ENCODE peak calls at places on chromosomes 16 and 17, in six cellular contexts. V, L, R, Z, U and C are unnamed samples.

GRCh38 chr17:69577098-69577497 is 162.6 kb downstream of the MAP2K6 start:
- DNase-seq in V (no peak), L (no peak), R (no peak), Z (no peak), U (no peak), C (no peak)

GRCh38 chr17:66611397-66611796 is 223.5 kb upstream of the CACNG5 start:
- DNase-seq in V (no peak), L (no peak), R (no peak), Z (no peak), U (no peak), C (no peak)

GRCh38 chr16:15055141-15056053 is 477 bp downstream of the NTAN1 start:
- DNase-seq in V (peak), L (peak), R (peak), Z (peak), U (no peak), C (no peak)

GRCh38 chr17:38617967-38618760 is 12.4 kb upstream of the SRCIN1 start:
- DNase-seq in V (peak), L (no peak), R (no peak), Z (no peak), U (no peak), C (no peak)

GRCh38 chr17:12290207-12290606 is 269.5 kb downstream of the MAP2K4 start:
- DNase-seq in V (no peak), L (no peak), R (no peak), Z (no peak), U (no peak), C (no peak)

GRCh38 chr17:51507444-51507843 is 247.1 kb downstream of the UTP18 start:
- DNase-seq in V (no peak), L (no peak), R (no peak), Z (no peak), U (no peak), C (no peak)

GRCh38 chr17:78241277-78242023 is 10.0 kb downstream of the TMEM235 start:
- DNase-seq in V (no peak), L (peak), R (no peak), Z (peak), U (no peak), C (no peak)

GRCh38 chr17:40445769-40446468 is 2.7 kb downstream of the IGFBP4 start:
- DNase-seq in V (no peak), L (peak), R (no peak), Z (no peak), U (no peak), C (no peak)

GRCh38 chr17:65925606-65926307 is 266.2 kb downstream of the CEP112 start:
- DNase-seq in V (no peak), L (no peak), R (no peak), Z (no peak), U (no peak), C (no peak)

GRCh38 chr16:69432069-69432468 is 7.7 kb downstream of the CYB5B start:
- DNase-seq in V (no peak), L (no peak), R (no peak), Z (no peak), U (no peak), C (no peak)

GRCh38 chr17:74234482-74234881 is 21.1 kb downstream of the TTYH2 start:
- DNase-seq in V (no peak), L (no peak), R (no peak), Z (no peak), U (no peak), C (no peak)

GRCh38 chr17:73391331-73392265 is 79.8 kb upstream of the CDC42EP4 start:
- DNase-seq in V (no peak), L (no peak), R (no peak), Z (no peak), U (no peak), C (no peak)

GRCh38 chr16:72317378-72317777 is 145.4 kb upstream of the PMFBP1 start:
- DNase-seq in V (no peak), L (no peak), R (no peak), Z (no peak), U (no peak), C (no peak)

GRCh38 chr16:73713817-73714495 is 582.7 kb upstream of the PSMD7 start:
- DNase-seq in V (peak), L (peak), R (peak), Z (no peak), U (no peak), C (peak)

GRCh38 chr17:63838586-63839184 is 3.8 kb downstream of the SMARCD2 start:
- DNase-seq in V (peak), L (no peak), R (no peak), Z (no peak), U (no peak), C (peak)

GRCh38 chr17:68080411-68081150 is 45.0 kb downstream of the KPNA2 start:
- DNase-seq in V (no peak), L (no peak), R (no peak), Z (no peak), U (no peak), C (no peak)

GRCh38 chr17:42850964-42851363 is at the start of gene AOC3:
- DNase-seq in V (no peak), L (no peak), R (no peak), Z (no peak), U (no peak), C (no peak)

GRCh38 chr17:72175787-72176515 is 55.1 kb downstream of the SOX9 start:
- DNase-seq in V (no peak), L (no peak), R (no peak), Z (no peak), U (no peak), C (no peak)

GRCh38 chr17:16349461-16349860 is 3.8 kb downstream of the CENPV start:
- DNase-seq in V (no peak), L (no peak), R (no peak), Z (peak), U (no peak), C (no peak)

GRCh38 chr16:69626256-69626655 is 60.5 kb downstream of the NFAT5 start:
- DNase-seq in V (no peak), L (no peak), R (no peak), Z (no peak), U (no peak), C (no peak)

GRCh38 chr16:14303654-14304394 is 232.7 kb downstream of the MRTFB start:
- DNase-seq in V (peak), L (no peak), R (peak), Z (no peak), U (no peak), C (no peak)

GRCh38 chr17:59607817-59608403 is 11.8 kb upstream of the CLTC start:
- DNase-seq in V (peak), L (peak), R (peak), Z (peak), U (no peak), C (peak)

GRCh38 chr17:7250655-7251329 is 742 bp downstream of the CTDNEP1 start:
- DNase-seq in V (no peak), L (no peak), R (peak), Z (no peak), U (no peak), C (peak)

GRCh38 chr16:84042879-84043485 is 387 bp upstream of the SLC38A8 start:
- DNase-seq in V (peak), L (no peak), R (peak), Z (no peak), U (no peak), C (no peak)

GRCh38 chr17:48502312-48502711 is 28.5 kb downstream of the HOXB1 start:
- DNase-seq in V (no peak), L (no peak), R (no peak), Z (no peak), U (no peak), C (no peak)

GRCh38 chr17:57943645-57944044 is 11.6 kb downstream of the CUEDC1 start:
- DNase-seq in V (no peak), L (no peak), R (no peak), Z (no peak), U (no peak), C (no peak)

GRCh38 chr17:27671591-27671910 is 40.6 kb downstream of the LGALS9 start:
- DNase-seq in V (no peak), L (no peak), R (no peak), Z (no peak), U (no peak), C (no peak)

DNA sequence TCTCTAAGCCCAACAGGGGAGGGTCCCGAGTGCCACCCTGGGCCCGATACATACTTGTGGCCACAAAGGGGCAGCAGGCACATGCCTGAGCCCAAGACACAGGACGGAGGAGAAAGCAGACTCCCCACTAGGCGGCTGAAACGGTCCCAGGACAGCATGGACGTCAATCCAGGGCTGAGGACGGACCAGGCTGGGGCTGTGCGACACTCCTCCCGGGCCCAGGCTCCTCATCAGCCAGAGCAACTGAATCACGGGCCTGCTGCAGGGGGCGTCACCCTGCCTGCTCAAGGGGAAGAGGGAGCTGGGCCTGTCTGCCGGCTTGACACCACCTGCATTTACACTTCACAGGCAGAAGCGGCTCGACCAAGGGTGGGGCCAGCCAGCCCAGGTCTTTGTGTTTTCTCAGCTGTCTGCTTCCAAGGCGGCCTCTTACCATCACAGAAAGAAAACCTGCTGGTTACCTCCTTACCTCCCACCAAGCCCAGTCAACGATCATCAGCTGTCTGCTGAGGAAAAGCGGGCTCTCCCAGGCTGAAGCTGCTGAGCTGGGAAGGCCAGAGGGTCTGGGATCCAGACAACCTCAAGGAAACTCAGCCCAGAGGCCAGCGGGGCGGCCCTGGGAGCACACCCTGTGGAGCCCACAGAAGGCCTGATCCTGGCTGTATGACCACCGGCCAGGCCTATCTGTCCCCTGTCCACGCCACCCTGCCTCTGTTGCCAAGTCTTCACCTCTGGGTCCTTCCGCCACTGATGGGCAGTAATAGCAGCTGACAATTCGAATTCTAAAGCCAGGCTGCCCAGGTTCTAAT is 26.4 kb downstream of the KIFC3 start:
- DNase-seq in V (peak), L (peak), R (peak), Z (no peak), U (no peak), C (peak)
- TF ChIP-seq CTCF in V (peak), L (no peak), R (peak), Z (peak), U (peak), C (peak)

GRCh38 chr17:29615048-29615385 is 7.7 kb downstream of the CORO6 start:
- DNase-seq in V (no peak), L (no peak), R (peak), Z (no peak), U (no peak), C (no peak)
- TF ChIP-seq CTCF in V (no peak), L (no peak), R (no peak), Z (no peak), U (no peak), C (no peak)

DNA sequence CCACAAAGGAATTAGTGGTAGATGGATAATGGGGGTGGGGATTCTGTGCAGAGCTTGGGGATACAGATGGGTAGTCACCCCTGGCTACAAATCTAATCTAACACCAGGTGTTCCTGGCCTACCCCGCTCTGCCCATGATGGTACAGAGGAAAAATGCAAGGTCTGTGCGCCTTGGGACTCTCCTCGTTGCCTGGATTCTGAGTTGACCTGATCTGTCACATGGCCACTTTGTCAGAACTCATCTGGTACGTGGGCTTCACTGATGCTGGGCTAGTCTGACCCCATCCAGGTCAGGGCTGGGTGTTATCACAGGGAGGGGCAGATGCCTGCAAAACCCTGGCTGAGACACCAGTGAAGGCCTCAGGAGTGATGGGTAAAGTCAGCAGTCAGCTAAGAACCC is 5.2 kb downstream of the ZNF764 start:
- DNase-seq in V (no peak), L (no peak), R (no peak), Z (no peak), U (no peak), C (no peak)
- TF ChIP-seq CTCF in V (no peak), L (no peak), R (no peak), Z (no peak), U (no peak), C (no peak)

DNA sequence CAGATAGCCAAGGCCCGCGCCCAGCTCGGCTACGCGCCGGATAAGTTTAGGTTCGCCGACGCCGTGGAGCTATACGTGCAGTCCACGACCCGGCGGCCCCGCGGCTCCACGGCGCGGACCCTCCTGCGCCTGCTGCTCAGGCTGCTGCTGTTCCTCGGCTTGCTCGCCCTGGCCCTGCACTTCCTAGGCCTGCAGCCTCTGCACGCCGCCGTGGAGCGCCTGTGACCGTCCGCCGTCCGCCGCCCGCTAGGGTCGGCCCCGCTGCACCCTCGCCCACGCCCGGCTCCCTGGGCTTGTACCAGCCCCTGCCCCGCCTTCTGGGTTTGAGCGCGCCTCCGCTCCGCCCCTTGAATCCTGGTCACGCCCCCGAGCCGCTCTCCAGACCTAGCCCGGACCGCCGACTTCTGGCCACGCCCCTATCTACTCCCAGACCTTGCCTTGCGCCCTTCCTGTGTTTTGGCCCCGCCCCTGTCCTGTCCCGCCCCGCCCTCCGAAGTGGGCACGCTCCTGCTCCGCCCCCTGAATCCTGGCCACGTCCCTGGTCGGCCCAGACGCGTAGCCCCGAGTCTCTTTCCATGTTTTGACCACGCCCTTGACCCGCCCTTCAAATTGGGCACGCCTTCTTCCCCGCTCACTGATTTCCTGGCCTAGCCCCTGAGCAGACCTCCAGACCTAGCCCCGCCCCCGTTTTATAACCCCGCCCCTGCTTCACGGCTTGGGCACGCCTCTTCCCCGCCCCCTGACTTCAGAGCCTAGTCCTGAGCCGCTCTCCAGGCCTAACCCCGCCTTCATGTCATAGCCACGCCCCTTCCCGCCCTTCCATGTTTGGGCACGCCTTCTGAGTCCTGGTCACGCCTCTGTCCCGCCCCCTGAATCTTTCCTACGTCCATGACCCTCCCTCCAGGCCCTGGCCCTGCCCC is 15.6 kb upstream of the EEF2K start:
- DNase-seq in V (peak), L (peak), R (peak), Z (peak), U (peak), C (peak)
- TF ChIP-seq CTCF in V (no peak), L (no peak), R (no peak), Z (no peak), U (no peak), C (no peak)

GRCh38 chr17:309361-309888 is 43.2 kb downstream of the RPH3AL start:
- DNase-seq in V (peak), L (peak), R (peak), Z (no peak), U (no peak), C (peak)
- TF ChIP-seq CTCF in V (peak), L (peak), R (peak), Z (peak), U (no peak), C (peak)